ENCODE peak calls at places on chromosomes 11 and 22, in seven cellular contexts. One of them, this sample, is unnamed.

GRCh38 chr11:103091441-103091809 is 535 bp downstream of the DCUN1D5 start:
- DNase-seq in neural crest cell: peak; percentile 9
- DNase-seq in MCF 10A: peak; percentile 57
- DNase-seq in epithelial cell of esophagus: peak; percentile 56
- DNase-seq in GM10248: peak; percentile 56
- DNase-seq in mucosa of descending colon: peak; percentile 47
- DNase-seq in cardiac muscle cell: peak; percentile 52
- DNase-seq in this sample: peak; percentile 61

GRCh38 chr11:126538071-126538470 is 182.6 kb downstream of the ST3GAL4 start:
- DNase-seq in epithelial cell of esophagus: no peak
- DNase-seq in GM10248: no peak
- DNase-seq in MCF 10A: no peak
- DNase-seq in mucosa of descending colon: no peak
- DNase-seq in neural crest cell: no peak
- DNase-seq in cardiac muscle cell: no peak
- DNase-seq in this sample: no peak

GRCh38 chr11:10625281-10625981 is 57.0 kb upstream of the LYVE1 start:
- DNase-seq in neural crest cell: no peak
- DNase-seq in mucosa of descending colon: no peak
- DNase-seq in GM10248: peak; percentile 16
- DNase-seq in MCF 10A: no peak
- DNase-seq in epithelial cell of esophagus: no peak
- DNase-seq in cardiac muscle cell: no peak
- DNase-seq in this sample: no peak

GRCh38 chr11:98601181-98601773 is 419.5 kb upstream of the CNTN5 start:
- DNase-seq in mucosa of descending colon: no peak
- DNase-seq in MCF 10A: no peak
- DNase-seq in cardiac muscle cell: no peak
- DNase-seq in neural crest cell: no peak
- DNase-seq in GM10248: no peak
- DNase-seq in epithelial cell of esophagus: no peak
- DNase-seq in this sample: no peak

GRCh38 chr11:45815747-45816146 is 10.8 kb downstream of the SLC35C1 start:
- DNase-seq in cardiac muscle cell: peak; percentile 41
- DNase-seq in neural crest cell: no peak
- DNase-seq in mucosa of descending colon: no peak
- DNase-seq in MCF 10A: peak; percentile 24
- DNase-seq in GM10248: no peak
- DNase-seq in epithelial cell of esophagus: no peak
- DNase-seq in this sample: no peak

GRCh38 chr11:26842458-26842841 is 120.6 kb upstream of the SLC5A12 start:
- DNase-seq in GM10248: no peak
- DNase-seq in cardiac muscle cell: peak; percentile 75
- DNase-seq in neural crest cell: no peak
- DNase-seq in mucosa of descending colon: no peak
- DNase-seq in MCF 10A: peak; percentile 21
- DNase-seq in epithelial cell of esophagus: peak; percentile 3
- DNase-seq in this sample: no peak

GRCh38 chr11:111329306-111330204 is 31.2 kb downstream of the POU2AF3 start:
- DNase-seq in epithelial cell of esophagus: no peak
- DNase-seq in neural crest cell: no peak
- DNase-seq in GM10248: no peak
- DNase-seq in MCF 10A: peak; percentile 45
- DNase-seq in cardiac muscle cell: no peak
- DNase-seq in mucosa of descending colon: no peak
- DNase-seq in this sample: no peak

GRCh38 chr11:59012106-59012941 is 73.0 kb downstream of the GLYATL1 start:
- DNase-seq in mucosa of descending colon: no peak
- DNase-seq in MCF 10A: no peak
- DNase-seq in cardiac muscle cell: no peak
- DNase-seq in epithelial cell of esophagus: no peak
- DNase-seq in GM10248: no peak
- DNase-seq in neural crest cell: no peak
- DNase-seq in this sample: no peak

GRCh38 chr11:70270104-70270876 is at the start of gene PPFIA1:
- DNase-seq in epithelial cell of esophagus: peak; percentile 97
- DNase-seq in cardiac muscle cell: peak; percentile 95
- DNase-seq in neural crest cell: peak; percentile 87
- DNase-seq in MCF 10A: peak; percentile 95
- DNase-seq in mucosa of descending colon: peak; percentile 98
- DNase-seq in GM10248: peak; percentile 100
- DNase-seq in this sample: peak; percentile 97

GRCh38 chr11:70272009-70272408 is 1.5 kb downstream of the PPFIA1 start:
- DNase-seq in epithelial cell of esophagus: no peak
- DNase-seq in neural crest cell: no peak
- DNase-seq in GM10248: no peak
- DNase-seq in mucosa of descending colon: no peak
- DNase-seq in MCF 10A: no peak
- DNase-seq in cardiac muscle cell: no peak
- DNase-seq in this sample: no peak

GRCh38 chr11:70271635-70271953 is 1.1 kb downstream of the PPFIA1 start:
- DNase-seq in MCF 10A: no peak
- DNase-seq in neural crest cell: no peak
- DNase-seq in cardiac muscle cell: no peak
- DNase-seq in mucosa of descending colon: no peak
- DNase-seq in epithelial cell of esophagus: no peak
- DNase-seq in GM10248: no peak
- DNase-seq in this sample: no peak

GRCh38 chr11:70268526-70268925 is 2.0 kb upstream of the PPFIA1 start:
- DNase-seq in cardiac muscle cell: no peak
- DNase-seq in neural crest cell: no peak
- DNase-seq in MCF 10A: no peak
- DNase-seq in mucosa of descending colon: no peak
- DNase-seq in GM10248: no peak
- DNase-seq in epithelial cell of esophagus: no peak
- DNase-seq in this sample: no peak

GRCh38 chr11:70270877-70271634 is 566 bp downstream of the PPFIA1 start:
- DNase-seq in MCF 10A: peak; percentile 44
- DNase-seq in epithelial cell of esophagus: peak; percentile 56
- DNase-seq in mucosa of descending colon: peak; percentile 49
- DNase-seq in neural crest cell: peak; percentile 31
- DNase-seq in cardiac muscle cell: peak; percentile 68
- DNase-seq in GM10248: peak; percentile 63
- DNase-seq in this sample: peak; percentile 49
- TF ChIP-seq CTCF in MCF 10A: no peak
- TF ChIP-seq CTCF in epithelial cell of esophagus: no peak
- TF ChIP-seq CTCF in mucosa of descending colon: no peak
- TF ChIP-seq CTCF in neural crest cell: peak; percentile 20
- TF ChIP-seq CTCF in cardiac muscle cell: no peak
- TF ChIP-seq CTCF in GM10248: no peak
- TF ChIP-seq CTCF in this sample: no peak

DNA sequence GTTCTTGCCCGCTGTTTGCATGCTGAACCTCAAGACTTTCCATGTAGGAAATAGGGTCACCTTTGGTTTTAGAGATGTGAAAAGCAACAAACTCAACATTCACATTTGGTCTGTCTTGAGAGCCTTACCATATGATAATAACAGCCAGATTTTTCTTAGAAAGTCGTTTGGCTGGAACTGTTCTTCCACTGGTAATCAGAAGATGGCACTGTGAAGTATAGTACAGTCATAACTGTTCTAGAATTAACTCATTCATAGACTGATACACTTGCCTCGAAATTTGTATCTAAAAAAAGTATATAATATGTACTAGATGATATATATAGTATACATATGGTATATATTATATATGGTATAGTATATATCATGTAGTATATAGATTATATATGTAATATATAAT is 12.3 kb downstream of the LUZP2 start:
- DNase-seq in mucosa of descending colon: no peak
- DNase-seq in neural crest cell: no peak
- DNase-seq in cardiac muscle cell: peak; percentile 28
- DNase-seq in epithelial cell of esophagus: peak; percentile 11
- DNase-seq in MCF 10A: no peak
- DNase-seq in GM10248: no peak
- DNase-seq in this sample: no peak
- TF ChIP-seq CTCF in mucosa of descending colon: no peak
- TF ChIP-seq CTCF in neural crest cell: no peak
- TF ChIP-seq CTCF in cardiac muscle cell: peak; percentile 30
- TF ChIP-seq CTCF in epithelial cell of esophagus: peak; percentile 31
- TF ChIP-seq CTCF in MCF 10A: peak; percentile 8
- TF ChIP-seq CTCF in GM10248: no peak
- TF ChIP-seq CTCF in this sample: no peak

GRCh38 chr11:61694971-61695706 is 14.9 kb downstream of the DAGLA start:
- DNase-seq in mucosa of descending colon: no peak
- DNase-seq in MCF 10A: no peak
- DNase-seq in epithelial cell of esophagus: no peak
- DNase-seq in neural crest cell: no peak
- DNase-seq in GM10248: no peak
- DNase-seq in cardiac muscle cell: no peak
- DNase-seq in this sample: peak; percentile 17
- TF ChIP-seq CTCF in mucosa of descending colon: no peak
- TF ChIP-seq CTCF in MCF 10A: no peak
- TF ChIP-seq CTCF in epithelial cell of esophagus: no peak
- TF ChIP-seq CTCF in neural crest cell: peak; percentile 49
- TF ChIP-seq CTCF in GM10248: no peak
- TF ChIP-seq CTCF in cardiac muscle cell: peak; percentile 12
- TF ChIP-seq CTCF in this sample: no peak

GRCh38 chr22:48894064-48894671 is 933.5 kb downstream of the BRD1 start:
- DNase-seq in MCF 10A: no peak
- DNase-seq in epithelial cell of esophagus: no peak
- DNase-seq in GM10248: no peak
- DNase-seq in neural crest cell: no peak
- DNase-seq in mucosa of descending colon: no peak
- DNase-seq in cardiac muscle cell: no peak
- DNase-seq in this sample: no peak
- TF ChIP-seq CTCF in MCF 10A: no peak
- TF ChIP-seq CTCF in epithelial cell of esophagus: no peak
- TF ChIP-seq CTCF in GM10248: no peak
- TF ChIP-seq CTCF in neural crest cell: peak; percentile 35
- TF ChIP-seq CTCF in mucosa of descending colon: no peak
- TF ChIP-seq CTCF in cardiac muscle cell: no peak
- TF ChIP-seq CTCF in this sample: no peak

DNA sequence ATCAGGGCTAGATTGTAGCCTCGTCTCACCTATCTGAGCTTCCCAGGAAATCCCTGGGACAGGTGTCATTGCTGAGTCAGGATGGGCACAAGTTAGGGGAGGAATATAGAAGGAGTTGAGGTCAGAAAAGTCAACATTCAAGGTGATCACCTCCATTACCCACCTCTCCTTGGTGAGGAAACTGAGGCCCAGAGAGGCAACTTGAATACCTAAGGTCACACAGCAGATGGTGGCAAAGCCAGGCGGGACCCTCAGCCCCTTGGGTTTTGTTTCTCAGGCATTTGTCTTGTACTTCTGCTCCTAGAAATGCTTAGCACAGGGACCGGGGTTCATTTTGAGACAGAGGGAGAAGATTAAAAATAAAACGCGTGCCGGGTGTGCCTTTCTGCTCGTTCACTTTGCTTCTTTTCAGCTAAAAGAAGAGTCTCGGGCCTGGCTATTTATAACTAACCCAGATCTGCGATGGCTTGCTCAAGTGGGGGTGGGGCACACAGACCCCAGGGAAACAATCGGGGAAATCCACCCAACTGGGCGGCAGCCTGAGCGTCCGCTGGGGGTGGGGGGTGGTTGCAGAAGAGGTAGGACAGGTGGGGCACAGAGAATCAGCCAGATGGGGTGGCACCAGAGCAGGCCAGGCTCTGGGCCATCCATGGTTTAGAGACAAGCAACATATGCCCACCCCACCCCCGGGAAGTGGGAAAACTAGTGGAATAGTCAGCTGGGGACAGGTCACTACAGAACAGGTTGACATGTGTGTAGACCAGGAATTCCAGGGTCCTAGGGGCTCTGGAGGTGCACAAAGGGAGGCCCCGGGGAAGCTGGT is 3.9 kb upstream of the GNAZ start:
- DNase-seq in GM10248: no peak
- DNase-seq in neural crest cell: no peak
- DNase-seq in mucosa of descending colon: no peak
- DNase-seq in epithelial cell of esophagus: no peak
- DNase-seq in cardiac muscle cell: no peak
- DNase-seq in MCF 10A: no peak
- DNase-seq in this sample: no peak
- TF ChIP-seq CTCF in GM10248: no peak
- TF ChIP-seq CTCF in neural crest cell: no peak
- TF ChIP-seq CTCF in mucosa of descending colon: no peak
- TF ChIP-seq CTCF in epithelial cell of esophagus: no peak
- TF ChIP-seq CTCF in cardiac muscle cell: no peak
- TF ChIP-seq CTCF in MCF 10A: no peak
- TF ChIP-seq CTCF in this sample: no peak

GRCh38 chr22:39933741-39934140 is 26.5 kb upstream of the TMA7B start:
- DNase-seq in MCF 10A: no peak
- DNase-seq in mucosa of descending colon: no peak
- DNase-seq in epithelial cell of esophagus: no peak
- DNase-seq in cardiac muscle cell: no peak
- DNase-seq in neural crest cell: no peak
- DNase-seq in GM10248: no peak
- DNase-seq in this sample: no peak

GRCh38 chr22:39935116-39935515 is 25.1 kb upstream of the TMA7B start:
- DNase-seq in epithelial cell of esophagus: no peak
- DNase-seq in MCF 10A: no peak
- DNase-seq in cardiac muscle cell: no peak
- DNase-seq in mucosa of descending colon: no peak
- DNase-seq in GM10248: no peak
- DNase-seq in neural crest cell: no peak
- DNase-seq in this sample: no peak

GRCh38 chr22:39932166-39932565 is 28.0 kb upstream of the TMA7B start:
- DNase-seq in MCF 10A: no peak
- DNase-seq in cardiac muscle cell: no peak
- DNase-seq in epithelial cell of esophagus: peak; percentile 55
- DNase-seq in mucosa of descending colon: no peak
- DNase-seq in neural crest cell: no peak
- DNase-seq in GM10248: no peak
- DNase-seq in this sample: no peak

GRCh38 chr22:39931271-39931670 is 28.9 kb upstream of the TMA7B start:
- DNase-seq in MCF 10A: no peak
- DNase-seq in epithelial cell of esophagus: no peak
- DNase-seq in mucosa of descending colon: no peak
- DNase-seq in GM10248: no peak
- DNase-seq in neural crest cell: no peak
- DNase-seq in cardiac muscle cell: no peak
- DNase-seq in this sample: no peak

GRCh38 chr22:39932918-39933649 is 27.1 kb upstream of the TMA7B start:
- DNase-seq in cardiac muscle cell: peak; percentile 53
- DNase-seq in neural crest cell: peak; percentile 21
- DNase-seq in MCF 10A: peak; percentile 66
- DNase-seq in mucosa of descending colon: peak; percentile 50
- DNase-seq in GM10248: peak; percentile 50
- DNase-seq in epithelial cell of esophagus: peak; percentile 30
- DNase-seq in this sample: peak; percentile 45
- TF ChIP-seq CTCF in cardiac muscle cell: peak; percentile 78
- TF ChIP-seq CTCF in neural crest cell: peak; percentile 63
- TF ChIP-seq CTCF in MCF 10A: peak; percentile 76
- TF ChIP-seq CTCF in mucosa of descending colon: peak; percentile 48
- TF ChIP-seq CTCF in GM10248: peak; percentile 46
- TF ChIP-seq CTCF in epithelial cell of esophagus: peak; percentile 40
- TF ChIP-seq CTCF in this sample: peak; percentile 75

DNA sequence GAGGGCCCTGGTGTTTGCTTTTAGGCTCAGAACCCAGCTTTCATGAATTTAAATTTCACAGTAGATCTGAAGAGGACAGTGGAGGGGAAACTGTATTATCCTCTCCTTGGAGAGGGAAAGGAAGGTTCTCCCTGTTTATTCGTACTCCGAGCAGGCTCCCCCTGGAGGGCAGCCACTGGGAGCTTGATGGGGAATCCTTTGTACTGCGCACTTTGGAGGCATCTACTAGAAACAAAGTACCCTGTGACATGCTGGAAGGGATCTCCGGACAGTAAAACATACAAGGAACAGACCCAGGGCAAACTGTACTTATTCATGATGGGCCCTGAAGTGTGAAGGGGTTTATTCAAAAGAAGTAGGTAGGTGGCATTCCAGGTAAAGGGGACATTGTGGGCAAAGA is 27.2 kb downstream of the NAV2 start:
- DNase-seq in MCF 10A: no peak
- DNase-seq in neural crest cell: peak; percentile 18
- DNase-seq in GM10248: no peak
- DNase-seq in cardiac muscle cell: peak; percentile 39
- DNase-seq in mucosa of descending colon: no peak
- DNase-seq in epithelial cell of esophagus: no peak
- DNase-seq in this sample: peak; percentile 38
- TF ChIP-seq CTCF in MCF 10A: no peak
- TF ChIP-seq CTCF in neural crest cell: peak; percentile 46
- TF ChIP-seq CTCF in GM10248: no peak
- TF ChIP-seq CTCF in cardiac muscle cell: peak; percentile 51
- TF ChIP-seq CTCF in mucosa of descending colon: no peak
- TF ChIP-seq CTCF in epithelial cell of esophagus: no peak
- TF ChIP-seq CTCF in this sample: no peak